ENCODE peak calls at places on chromosomes 13 and 19, in five cellular contexts. A is mucosa of descending colon, Y is neuronal stem cell, Z is adipocyte, N is right lobe of liver. B is an unnamed sample.

GRCh38 chr19:13152356-13152853 is 2.2 kb downstream of the IER2 start:
- DNase-seq in A (no peak), Y (no peak), Z (no peak), N (no peak), B (no peak)

GRCh38 chr13:94112227-94112626 is 367.3 kb downstream of the DCT start:
- DNase-seq in A (peak; percentile 19), Y (no peak), Z (peak; percentile 92), N (peak; percentile 22), B (peak; percentile 95)

GRCh38 chr13:76711515-76712182 is 174.6 kb downstream of the KCTD12 start:
- DNase-seq in A (peak; percentile 8), Y (no peak), Z (peak; percentile 95), N (no peak), B (peak; percentile 94)

GRCh38 chr13:31797154-31797775 is 57.9 kb downstream of the RXFP2 start:
- DNase-seq in A (peak; percentile 14), Y (peak; percentile 4), Z (peak; percentile 81), N (no peak), B (peak; percentile 58)

GRCh38 chr13:93309886-93310520 is 83.4 kb downstream of the GPC6 start:
- DNase-seq in A (no peak), Y (peak; percentile 45), Z (no peak), N (no peak), B (peak; percentile 83)

GRCh38 chr13:45833663-45834062 is 17.9 kb downstream of the SIAH3 start:
- DNase-seq in A (no peak), Y (no peak), Z (peak; percentile 51), N (peak; percentile 41), B (peak; percentile 57)

GRCh38 chr13:32659736-32660135 is 73.5 kb downstream of the PDS5B start:
- DNase-seq in A (no peak), Y (no peak), Z (peak; percentile 45), N (no peak), B (peak; percentile 54)

GRCh38 chr13:35824825-35825224 is 306.4 kb downstream of the DCLK1 start:
- DNase-seq in A (no peak), Y (no peak), Z (no peak), N (no peak), B (no peak)

GRCh38 chr19:15448778-15449619 is 757 bp downstream of the WIZ start:
- DNase-seq in A (no peak), Y (no peak), Z (no peak), N (no peak), B (peak; percentile 14)

GRCh38 chr13:112711528-112712265 is 21.9 kb downstream of the ATP11A start:
- DNase-seq in A (peak; percentile 68), Y (peak; percentile 91), Z (peak; percentile 93), N (peak; percentile 81), B (peak; percentile 97)

GRCh38 chr13:99501135-99501951 is at the start of gene TM9SF2:
- DNase-seq in A (peak; percentile 98), Y (peak; percentile 98), Z (peak; percentile 98), N (peak; percentile 95), B (peak; percentile 97)

GRCh38 chr13:29937836-29938235 is 87.4 kb upstream of the UBL3 start:
- DNase-seq in A (no peak), Y (no peak), Z (no peak), N (no peak), B (no peak)

GRCh38 chr19:2070986-2071673 is 20.1 kb upstream of the MKNK2 start:
- DNase-seq in A (no peak), Y (no peak), Z (no peak), N (no peak), B (no peak)
- H3K36me3 ChIP-seq in A (peaks cover 7% of the 10 kb centered on the region), Y (peaks cover 52% of the 10 kb centered on the region), Z (peaks cover 37% of the 10 kb centered on the region), N (peaks cover 21% of the 10 kb centered on the region), B (peaks cover 11% of the 10 kb centered on the region)

GRCh38 chr19:4493104-4493928 is 21.2 kb downstream of the HDGFL2 start:
- DNase-seq in A (no peak), Y (no peak), Z (no peak), N (no peak), B (no peak)

GRCh38 chr19:4482721-4483120 is 10.6 kb downstream of the HDGFL2 start:
- DNase-seq in A (no peak), Y (no peak), Z (no peak), N (no peak), B (no peak)

GRCh38 chr19:4492337-4493103 is 20.4 kb downstream of the HDGFL2 start:
- DNase-seq in A (no peak), Y (no peak), Z (no peak), N (no peak), B (no peak)

GRCh38 chr19:4488496-4488895 is 16.4 kb downstream of the HDGFL2 start:
- DNase-seq in A (no peak), Y (no peak), Z (no peak), N (no peak), B (no peak)

GRCh38 chr19:4487572-4487971 is 15.5 kb downstream of the HDGFL2 start:
- DNase-seq in A (no peak), Y (no peak), Z (no peak), N (no peak), B (no peak)
- H3K36me3 ChIP-seq in A (peaks cover 4% of the 10 kb centered on the region), Y (peaks cover 72% of the 10 kb centered on the region), Z (peaks cover 35% of the 10 kb centered on the region), N (peaks cover 6% of the 10 kb centered on the region), B (peaks cover 26% of the 10 kb centered on the region)

GRCh38 chr19:18580311-18580710 is 8.3 kb upstream of the REX1BD start:
- DNase-seq in A (no peak), Y (no peak), Z (no peak), N (no peak), B (no peak)
- H3K36me3 ChIP-seq in A (peaks cover 5% of the 10 kb centered on the region), Y (peaks cover 26% of the 10 kb centered on the region), Z (peaks cover 25% of the 10 kb centered on the region), N (peaks cover 17% of the 10 kb centered on the region), B (peaks cover 7% of the 10 kb centered on the region)

DNA sequence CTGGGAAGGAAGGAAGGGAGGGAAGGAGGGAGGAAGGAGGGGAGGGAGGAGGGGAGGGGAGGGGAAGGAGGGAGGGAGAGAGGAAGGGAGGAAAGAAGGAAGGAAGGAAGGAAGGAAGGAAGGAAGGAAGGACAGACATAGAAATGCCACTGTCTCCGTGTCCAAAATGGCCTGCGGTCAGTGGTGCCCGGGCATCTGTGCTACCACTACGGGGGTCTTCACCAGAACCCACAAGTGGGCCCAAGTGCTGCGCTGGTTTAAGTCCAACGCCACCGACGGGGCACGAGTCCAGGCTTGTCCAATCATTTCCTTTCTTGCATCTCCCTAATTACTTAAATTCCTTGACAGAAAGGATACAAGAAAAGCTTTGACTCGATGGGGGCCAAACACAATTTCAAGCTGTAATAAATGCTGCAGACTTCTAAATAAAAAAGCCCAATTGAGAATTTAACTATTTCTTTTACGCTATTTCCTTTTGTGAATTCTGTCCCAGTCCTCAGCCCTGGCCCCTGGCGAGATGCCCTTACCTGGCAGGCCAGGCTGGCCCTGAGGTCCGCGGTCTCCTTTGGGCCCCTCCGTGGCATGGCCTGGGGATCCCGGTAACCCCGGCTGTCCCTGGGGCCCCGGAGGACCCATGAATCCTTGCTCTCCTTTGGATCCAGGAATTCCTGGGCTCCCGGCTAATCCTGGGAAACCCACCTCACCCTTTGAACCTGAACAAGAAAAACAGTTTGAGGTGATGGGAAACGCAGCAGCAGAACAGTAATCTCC is 136.8 kb downstream of the COL4A1 start:
- DNase-seq in A (no peak), Y (no peak), Z (no peak), N (no peak), B (no peak)
- H3K36me3 ChIP-seq in A (no peaks in the 10 kb centered on the region), Y (peaks cover 98% of the 10 kb centered on the region), Z (peaks cover 98% of the 10 kb centered on the region), N (peaks cover 7% of the 10 kb centered on the region), B (peaks cover 13% of the 10 kb centered on the region)

GRCh38 chr19:4097501-4097900 is 26.4 kb downstream of the MAP2K2 start:
- DNase-seq in A (no peak), Y (no peak), Z (no peak), N (no peak), B (no peak)

GRCh38 chr19:4096049-4096892 is 27.7 kb downstream of the MAP2K2 start:
- DNase-seq in A (peak; percentile 88), Y (no peak), Z (no peak), N (no peak), B (no peak)

GRCh38 chr19:4100647-4101495 is 23.1 kb downstream of the MAP2K2 start:
- DNase-seq in A (no peak), Y (no peak), Z (no peak), N (no peak), B (no peak)

GRCh38 chr19:4099054-4099764 is 24.7 kb downstream of the MAP2K2 start:
- DNase-seq in A (no peak), Y (no peak), Z (no peak), N (no peak), B (no peak)

GRCh38 chr19:4098493-4098892 is 25.4 kb downstream of the MAP2K2 start:
- DNase-seq in A (no peak), Y (no peak), Z (no peak), N (no peak), B (no peak)
- H3K36me3 ChIP-seq in A (peaks cover 4% of the 10 kb centered on the region), Y (peaks cover 99% of the 10 kb centered on the region), Z (peaks cover 63% of the 10 kb centered on the region), N (peaks cover 36% of the 10 kb centered on the region), B (peaks cover 31% of the 10 kb centered on the region)